ENCODE peak calls at places on chromosomes 6 and 20, in seven cellular contexts. One of them, this sample, is unnamed.

GRCh38 chr6:77463881-77464867 is 883 bp upstream of the HTR1B start:
- DNase-seq in brain microvascular endothelial cell: no peak
- DNase-seq in cardiac fibroblast: no peak
- DNase-seq in endothelial cell: peak; percentile 34
- DNase-seq in dorsolateral prefrontal cortex: no peak
- DNase-seq in B cell: peak; percentile 13
- DNase-seq in WTC11: peak; percentile 77
- DNase-seq in this sample: no peak

GRCh38 chr6:63807056-63807455 is 171.5 kb downstream of the PHF3 start:
- DNase-seq in brain microvascular endothelial cell: no peak
- DNase-seq in cardiac fibroblast: peak; percentile 30
- DNase-seq in endothelial cell: no peak
- DNase-seq in dorsolateral prefrontal cortex: no peak
- DNase-seq in B cell: no peak
- DNase-seq in WTC11: no peak
- DNase-seq in this sample: no peak

GRCh38 chr20:1185316-1185741 is 548 bp upstream of the TMEM74B start:
- DNase-seq in brain microvascular endothelial cell: no peak
- DNase-seq in cardiac fibroblast: no peak
- DNase-seq in endothelial cell: peak; percentile 35
- DNase-seq in dorsolateral prefrontal cortex: no peak
- DNase-seq in B cell: no peak
- DNase-seq in WTC11: peak; percentile 47
- DNase-seq in this sample: peak; percentile 62

GRCh38 chr6:135115411-135116293 is 61.0 kb upstream of the HBS1L start:
- DNase-seq in brain microvascular endothelial cell: no peak
- DNase-seq in cardiac fibroblast: no peak
- DNase-seq in endothelial cell: no peak
- DNase-seq in dorsolateral prefrontal cortex: no peak
- DNase-seq in B cell: no peak
- DNase-seq in WTC11: no peak
- DNase-seq in this sample: no peak

GRCh38 chr6:136236491-136237293 is 13.4 kb downstream of the MTFR2 start:
- DNase-seq in brain microvascular endothelial cell: no peak
- DNase-seq in cardiac fibroblast: no peak
- DNase-seq in endothelial cell: no peak
- DNase-seq in dorsolateral prefrontal cortex: no peak
- DNase-seq in B cell: no peak
- DNase-seq in WTC11: no peak
- DNase-seq in this sample: no peak

GRCh38 chr6:27130668-27131428 is 116.7 kb upstream of the PRSS16 start:
- DNase-seq in brain microvascular endothelial cell: no peak
- DNase-seq in cardiac fibroblast: no peak
- DNase-seq in endothelial cell: no peak
- DNase-seq in dorsolateral prefrontal cortex: no peak
- DNase-seq in B cell: no peak
- DNase-seq in WTC11: no peak
- DNase-seq in this sample: no peak

GRCh38 chr6:15530411-15530810 is 132.4 kb downstream of the DTNBP1 start:
- DNase-seq in brain microvascular endothelial cell: no peak
- DNase-seq in cardiac fibroblast: no peak
- DNase-seq in endothelial cell: no peak
- DNase-seq in dorsolateral prefrontal cortex: no peak
- DNase-seq in B cell: no peak
- DNase-seq in WTC11: no peak
- DNase-seq in this sample: no peak

GRCh38 chr20:50810842-50811241 is 16.0 kb downstream of the BCAS4 start:
- DNase-seq in brain microvascular endothelial cell: no peak
- DNase-seq in cardiac fibroblast: no peak
- DNase-seq in endothelial cell: no peak
- DNase-seq in dorsolateral prefrontal cortex: no peak
- DNase-seq in B cell: no peak
- DNase-seq in WTC11: no peak
- DNase-seq in this sample: peak; percentile 57

GRCh38 chr6:46262928-46263708 is 92.3 kb upstream of the ENPP5 start:
- DNase-seq in brain microvascular endothelial cell: no peak
- DNase-seq in cardiac fibroblast: peak; percentile 31
- DNase-seq in endothelial cell: no peak
- DNase-seq in dorsolateral prefrontal cortex: no peak
- DNase-seq in B cell: no peak
- DNase-seq in WTC11: no peak
- DNase-seq in this sample: no peak

GRCh38 chr6:74091133-74091793 is 395.3 kb downstream of the CD109 start:
- DNase-seq in brain microvascular endothelial cell: no peak
- DNase-seq in cardiac fibroblast: peak; percentile 54
- DNase-seq in endothelial cell: no peak
- DNase-seq in dorsolateral prefrontal cortex: no peak
- DNase-seq in B cell: no peak
- DNase-seq in WTC11: no peak
- DNase-seq in this sample: peak; percentile 15

GRCh38 chr6:140849441-140849840 is 1283.3 kb upstream of the GJE1 start:
- DNase-seq in brain microvascular endothelial cell: no peak
- DNase-seq in cardiac fibroblast: peak; percentile 71
- DNase-seq in endothelial cell: no peak
- DNase-seq in dorsolateral prefrontal cortex: no peak
- DNase-seq in B cell: no peak
- DNase-seq in WTC11: no peak
- DNase-seq in this sample: no peak

GRCh38 chr20:21102691-21103311 is 3.4 kb downstream of the LINC00237 start:
- DNase-seq in brain microvascular endothelial cell: no peak
- DNase-seq in cardiac fibroblast: peak; percentile 12
- DNase-seq in endothelial cell: peak; percentile 44
- DNase-seq in dorsolateral prefrontal cortex: peak; percentile 50
- DNase-seq in B cell: peak; percentile 51
- DNase-seq in WTC11: peak; percentile 72
- DNase-seq in this sample: peak; percentile 65

GRCh38 chr6:108133594-108134179 is 32.1 kb upstream of the NR2E1 start:
- DNase-seq in brain microvascular endothelial cell: peak; percentile 88
- DNase-seq in cardiac fibroblast: peak; percentile 73
- DNase-seq in endothelial cell: peak; percentile 85
- DNase-seq in dorsolateral prefrontal cortex: no peak
- DNase-seq in B cell: peak; percentile 66
- DNase-seq in WTC11: peak; percentile 88
- DNase-seq in this sample: peak; percentile 60

GRCh38 chr6:149990672-149991402 is 27.1 kb downstream of the ULBP1 start:
- DNase-seq in brain microvascular endothelial cell: no peak
- DNase-seq in cardiac fibroblast: no peak
- DNase-seq in endothelial cell: no peak
- DNase-seq in dorsolateral prefrontal cortex: no peak
- DNase-seq in B cell: peak; percentile 70
- DNase-seq in WTC11: peak; percentile 41
- DNase-seq in this sample: peak; percentile 68

GRCh38 chr6:78909391-78909790 is 42.0 kb downstream of the IRAK1BP1 start:
- DNase-seq in brain microvascular endothelial cell: peak; percentile 13
- DNase-seq in cardiac fibroblast: peak; percentile 56
- DNase-seq in endothelial cell: no peak
- DNase-seq in dorsolateral prefrontal cortex: no peak
- DNase-seq in B cell: no peak
- DNase-seq in WTC11: no peak
- DNase-seq in this sample: peak; percentile 16
- TF ChIP-seq CTCF in brain microvascular endothelial cell: no peak
- TF ChIP-seq CTCF in cardiac fibroblast: no peak
- TF ChIP-seq CTCF in endothelial cell: no peak
- TF ChIP-seq CTCF in dorsolateral prefrontal cortex: no peak
- TF ChIP-seq CTCF in B cell: no peak
- TF ChIP-seq CTCF in WTC11: no peak
- TF ChIP-seq CTCF in this sample: no peak

DNA sequence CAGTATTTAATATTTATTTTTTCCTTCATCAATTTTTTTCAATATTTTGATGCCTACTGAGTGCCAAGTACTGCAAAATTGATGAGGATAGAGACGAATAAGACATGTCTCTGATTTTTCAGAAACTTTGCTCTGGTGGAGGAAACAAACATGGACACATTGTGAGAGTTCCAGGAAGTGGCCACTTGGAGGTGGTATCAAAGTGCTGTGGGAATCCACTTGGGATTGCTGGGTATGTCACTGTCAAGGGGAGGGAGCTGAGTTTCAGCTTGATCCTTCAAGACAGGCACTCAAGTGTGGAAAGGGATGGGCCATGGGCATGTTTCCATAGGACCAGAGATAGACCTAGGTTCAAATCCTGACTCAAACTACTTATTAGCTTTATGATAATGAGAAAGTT is 24.5 kb upstream of the ABCC10 start:
- DNase-seq in brain microvascular endothelial cell: no peak
- DNase-seq in cardiac fibroblast: no peak
- DNase-seq in endothelial cell: no peak
- DNase-seq in dorsolateral prefrontal cortex: no peak
- DNase-seq in B cell: no peak
- DNase-seq in WTC11: no peak
- DNase-seq in this sample: no peak
- TF ChIP-seq CTCF in brain microvascular endothelial cell: peak; percentile 35
- TF ChIP-seq CTCF in cardiac fibroblast: no peak
- TF ChIP-seq CTCF in endothelial cell: no peak
- TF ChIP-seq CTCF in dorsolateral prefrontal cortex: no peak
- TF ChIP-seq CTCF in B cell: no peak
- TF ChIP-seq CTCF in WTC11: no peak
- TF ChIP-seq CTCF in this sample: no peak

GRCh38 chr6:95923518-95923917 is 92.3 kb upstream of the FUT9 start:
- DNase-seq in brain microvascular endothelial cell: no peak
- DNase-seq in cardiac fibroblast: peak; percentile 1
- DNase-seq in endothelial cell: peak; percentile 18
- DNase-seq in dorsolateral prefrontal cortex: no peak
- DNase-seq in B cell: no peak
- DNase-seq in WTC11: peak; percentile 53
- DNase-seq in this sample: peak; percentile 17
- TF ChIP-seq CTCF in brain microvascular endothelial cell: peak; percentile 5
- TF ChIP-seq CTCF in cardiac fibroblast: peak; percentile 3
- TF ChIP-seq CTCF in endothelial cell: peak; percentile 49
- TF ChIP-seq CTCF in dorsolateral prefrontal cortex: no peak
- TF ChIP-seq CTCF in B cell: no peak
- TF ChIP-seq CTCF in WTC11: peak; percentile 48
- TF ChIP-seq CTCF in this sample: no peak

GRCh38 chr6:129698430-129698829 is 11.5 kb downstream of the ARHGAP18 start:
- DNase-seq in brain microvascular endothelial cell: no peak
- DNase-seq in cardiac fibroblast: no peak
- DNase-seq in endothelial cell: no peak
- DNase-seq in dorsolateral prefrontal cortex: no peak
- DNase-seq in B cell: no peak
- DNase-seq in WTC11: no peak
- DNase-seq in this sample: no peak
- TF ChIP-seq CTCF in brain microvascular endothelial cell: no peak
- TF ChIP-seq CTCF in cardiac fibroblast: no peak
- TF ChIP-seq CTCF in endothelial cell: no peak
- TF ChIP-seq CTCF in dorsolateral prefrontal cortex: no peak
- TF ChIP-seq CTCF in B cell: no peak
- TF ChIP-seq CTCF in WTC11: no peak
- TF ChIP-seq CTCF in this sample: no peak

DNA sequence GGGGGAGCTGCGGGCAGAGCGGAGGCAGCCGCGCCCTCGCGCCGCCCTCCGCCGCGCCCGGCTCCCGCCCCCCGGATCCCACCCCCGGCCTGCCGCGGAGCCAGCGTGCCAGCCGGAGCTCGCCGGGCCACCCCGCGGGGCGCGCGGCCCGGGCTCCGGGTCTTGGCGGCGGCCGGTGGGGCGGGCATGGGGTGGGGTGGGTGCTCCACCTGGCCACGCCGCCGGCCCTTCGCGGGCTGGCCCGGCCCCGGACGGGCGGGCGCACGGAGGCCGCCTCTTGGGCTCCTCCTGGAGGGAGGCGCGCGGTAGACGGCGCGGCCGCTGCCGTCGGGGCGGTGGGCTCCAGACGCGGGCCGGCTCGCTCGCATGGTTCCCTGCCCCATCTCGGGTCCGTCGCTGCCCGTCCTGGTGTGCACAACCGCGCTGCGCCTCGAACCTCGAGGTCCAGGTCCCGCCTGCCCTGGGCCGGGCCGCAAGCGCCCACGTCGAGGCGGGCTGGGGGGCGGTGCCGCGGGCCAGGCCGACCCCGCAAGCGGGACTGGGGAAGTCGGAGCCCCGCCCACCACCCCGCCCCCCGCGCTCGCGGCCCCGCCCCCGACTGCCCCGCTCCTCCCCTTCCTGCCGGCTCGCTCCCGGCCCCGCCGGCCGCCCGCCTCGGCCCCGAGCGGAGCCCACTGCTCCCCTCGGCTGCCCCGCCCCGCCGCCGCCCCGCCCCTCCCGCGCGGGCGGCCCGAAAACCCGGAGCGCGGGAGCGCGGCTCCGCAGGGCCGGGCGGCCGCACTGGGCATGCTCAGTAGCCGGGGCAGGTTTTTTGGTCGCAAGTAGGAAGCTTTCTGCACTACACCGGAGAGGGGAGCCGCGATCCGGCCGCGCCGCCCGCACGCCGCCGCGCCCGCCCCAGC is at the start of gene CDYL:
- DNase-seq in brain microvascular endothelial cell: peak; percentile 67
- DNase-seq in cardiac fibroblast: peak; percentile 95
- DNase-seq in endothelial cell: peak; percentile 96
- DNase-seq in dorsolateral prefrontal cortex: peak; percentile 65
- DNase-seq in B cell: peak; percentile 97
- DNase-seq in WTC11: peak; percentile 83
- DNase-seq in this sample: peak; percentile 95
- TF ChIP-seq CTCF in brain microvascular endothelial cell: no peak
- TF ChIP-seq CTCF in cardiac fibroblast: no peak
- TF ChIP-seq CTCF in endothelial cell: peak; percentile 11
- TF ChIP-seq CTCF in dorsolateral prefrontal cortex: no peak
- TF ChIP-seq CTCF in B cell: no peak
- TF ChIP-seq CTCF in WTC11: no peak
- TF ChIP-seq CTCF in this sample: peak; percentile 16

GRCh38 chr6:158142789-158143188 is 25.3 kb downstream of the SERAC1 start:
- DNase-seq in brain microvascular endothelial cell: peak; percentile 49
- DNase-seq in cardiac fibroblast: peak; percentile 63
- DNase-seq in endothelial cell: no peak
- DNase-seq in dorsolateral prefrontal cortex: no peak
- DNase-seq in B cell: no peak
- DNase-seq in WTC11: no peak
- DNase-seq in this sample: no peak

GRCh38 chr6:158145940-158146339 is 22.1 kb downstream of the SERAC1 start:
- DNase-seq in brain microvascular endothelial cell: no peak
- DNase-seq in cardiac fibroblast: no peak
- DNase-seq in endothelial cell: no peak
- DNase-seq in dorsolateral prefrontal cortex: no peak
- DNase-seq in B cell: no peak
- DNase-seq in WTC11: no peak
- DNase-seq in this sample: no peak

GRCh38 chr6:158149641-158150040 is 18.4 kb downstream of the SERAC1 start:
- DNase-seq in brain microvascular endothelial cell: peak; percentile 83
- DNase-seq in cardiac fibroblast: peak; percentile 10
- DNase-seq in endothelial cell: no peak
- DNase-seq in dorsolateral prefrontal cortex: no peak
- DNase-seq in B cell: no peak
- DNase-seq in WTC11: no peak
- DNase-seq in this sample: no peak

GRCh38 chr6:158143700-158144099 is 24.4 kb downstream of the SERAC1 start:
- DNase-seq in brain microvascular endothelial cell: no peak
- DNase-seq in cardiac fibroblast: peak; percentile 15
- DNase-seq in endothelial cell: peak; percentile 18
- DNase-seq in dorsolateral prefrontal cortex: no peak
- DNase-seq in B cell: no peak
- DNase-seq in WTC11: peak; percentile 36
- DNase-seq in this sample: peak; percentile 36
- TF ChIP-seq CTCF in brain microvascular endothelial cell: peak; percentile 58
- TF ChIP-seq CTCF in cardiac fibroblast: peak; percentile 51
- TF ChIP-seq CTCF in endothelial cell: no peak
- TF ChIP-seq CTCF in dorsolateral prefrontal cortex: no peak
- TF ChIP-seq CTCF in B cell: no peak
- TF ChIP-seq CTCF in WTC11: peak; percentile 27
- TF ChIP-seq CTCF in this sample: no peak